ENCODE peak calls at places on chromosomes 11 and 22, in five cellular contexts. Q, D, I, V and B are unnamed samples.

GRCh38 chr22:45575173-45575572 is 72.5 kb downstream of the FBLN1 start:
- DNase-seq in I (no peak), Q (no peak), D (no peak), V (no peak), B (no peak)

GRCh38 chr22:20229916-20230775 is 38.0 kb downstream of the RTN4R start:
- DNase-seq in Q (no peak), I (peak; percentile 11), V (peak; percentile 36), D (no peak), B (no peak)

GRCh38 chr11:111185259-111185658 is 60.3 kb upstream of the POU2AF2 start:
- DNase-seq in V (no peak), I (no peak), Q (peak; percentile 11), D (no peak), B (no peak)

GRCh38 chr11:73176892-73177155 is 34.7 kb upstream of the FCHSD2 start:
- DNase-seq in I (no peak), V (no peak), D (no peak), Q (no peak), B (peak; percentile 65)

GRCh38 chr11:79229047-79229446 is 211.8 kb downstream of the TENM4 start:
- DNase-seq in Q (no peak), D (no peak), I (no peak), V (no peak), B (peak; percentile 44)

GRCh38 chr11:74341926-74342325 is 30.5 kb upstream of the P4HA3 start:
- DNase-seq in Q (peak; percentile 44), V (no peak), D (no peak), I (no peak), B (no peak)

GRCh38 chr22:38353142-38353629 is 36.0 kb upstream of the CSNK1E start:
- DNase-seq in I (peak; percentile 21), D (peak; percentile 52), Q (peak; percentile 59), V (no peak), B (no peak)

GRCh38 chr11:7890417-7891179 is 40.5 kb downstream of the OR10A6 start:
- DNase-seq in V (no peak), I (no peak), D (no peak), Q (no peak), B (no peak)

GRCh38 chr11:19651654-19652053 is 61.0 kb upstream of the NAV2 start:
- DNase-seq in Q (no peak), I (no peak), D (no peak), V (no peak), B (no peak)

GRCh38 chr22:29061773-29062172 is at the start of gene C22orf31:
- DNase-seq in D (no peak), I (peak; percentile 6), Q (peak; percentile 19), V (no peak), B (no peak)

GRCh38 chr11:29305456-29306232 is 711.2 kb downstream of the KCNA4 start:
- DNase-seq in V (no peak), I (no peak), Q (no peak), D (no peak), B (peak; percentile 81)

GRCh38 chr22:28983788-28984441 is 77.7 kb downstream of the C22orf31 start:
- DNase-seq in I (no peak), D (no peak), Q (peak; percentile 34), V (no peak), B (peak; percentile 46)

GRCh38 chr11:124551189-124551588 is 7.7 kb upstream of the OR8B12 start:
- DNase-seq in Q (no peak), D (peak; percentile 5), V (no peak), I (no peak), B (no peak)

GRCh38 chr11:32817181-32817842 is 12.4 kb upstream of the PRRG4 start:
- DNase-seq in D (no peak), V (no peak), I (peak; percentile 52), Q (no peak), B (peak; percentile 59)

GRCh38 chr11:116638463-116638862 is 134.3 kb downstream of the BUD13 start:
- DNase-seq in I (no peak), Q (no peak), D (no peak), V (no peak), B (no peak)

GRCh38 chr22:35380013-35380412 is 883 bp upstream of the HMOX1 start:
- DNase-seq in D (no peak), Q (no peak), V (no peak), I (no peak), B (peak; percentile 37)

GRCh38 chr11:40281055-40281580 is 1178.3 kb downstream of the LRRC4C start:
- DNase-seq in V (no peak), I (peak; percentile 64), D (no peak), Q (peak; percentile 13), B (no peak)

GRCh38 chr22:36369922-36370781 is 17.6 kb downstream of the MYH9 start:
- DNase-seq in I (peak; percentile 63), V (no peak), Q (peak; percentile 75), D (peak; percentile 58), B (peak; percentile 58)

GRCh38 chr11:118342503-118343161 is at the start of gene CD3D:
- DNase-seq in V (no peak), I (no peak), D (no peak), Q (no peak), B (no peak)

GRCh38 chr11:20114588-20114987 is 45.7 kb downstream of the DBX1 start:
- DNase-seq in I (peak; percentile 79), V (no peak), D (no peak), Q (no peak), B (no peak)

DNA sequence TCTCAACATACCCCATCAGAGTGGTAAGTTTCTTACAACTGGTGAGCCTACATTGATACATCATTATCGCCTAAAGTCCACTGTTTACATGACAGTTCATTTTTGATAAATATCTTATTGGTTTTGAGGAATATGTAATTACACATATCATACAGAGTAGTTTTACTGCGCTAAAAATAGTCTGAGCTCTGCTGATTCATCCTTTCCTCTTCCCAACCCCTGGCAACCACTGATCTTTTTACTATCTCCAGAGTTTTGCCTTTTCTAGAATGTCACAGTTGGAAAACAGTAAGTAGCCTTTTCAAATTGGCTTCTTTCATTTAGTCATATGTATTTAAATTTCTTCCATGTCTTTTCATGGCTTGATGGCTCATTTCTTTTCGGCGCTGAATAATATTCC is 112.8 kb downstream of the LARGE1 start:
- DNase-seq in Q (peak; percentile 33), V (no peak), D (no peak), I (peak; percentile 39), B (no peak)
- TF ChIP-seq CTCF in Q (no peak), V (no peak), D (no peak), I (no peak), B (no peak)

GRCh38 chr11:12503886-12504285 is 126.5 kb downstream of the PARVA start:
- DNase-seq in Q (no peak), I (no peak), V (no peak), D (no peak), B (no peak)

GRCh38 chr11:12506502-12506921 is 129.1 kb downstream of the PARVA start:
- DNase-seq in Q (no peak), D (no peak), I (peak; percentile 58), V (no peak), B (peak; percentile 15)

GRCh38 chr11:12502041-12502440 is 124.7 kb downstream of the PARVA start:
- DNase-seq in V (no peak), Q (no peak), I (peak; percentile 83), D (no peak), B (no peak)

GRCh38 chr11:12505183-12505582 is 127.8 kb downstream of the PARVA start:
- DNase-seq in Q (no peak), D (no peak), V (no peak), I (no peak), B (no peak)

DNA sequence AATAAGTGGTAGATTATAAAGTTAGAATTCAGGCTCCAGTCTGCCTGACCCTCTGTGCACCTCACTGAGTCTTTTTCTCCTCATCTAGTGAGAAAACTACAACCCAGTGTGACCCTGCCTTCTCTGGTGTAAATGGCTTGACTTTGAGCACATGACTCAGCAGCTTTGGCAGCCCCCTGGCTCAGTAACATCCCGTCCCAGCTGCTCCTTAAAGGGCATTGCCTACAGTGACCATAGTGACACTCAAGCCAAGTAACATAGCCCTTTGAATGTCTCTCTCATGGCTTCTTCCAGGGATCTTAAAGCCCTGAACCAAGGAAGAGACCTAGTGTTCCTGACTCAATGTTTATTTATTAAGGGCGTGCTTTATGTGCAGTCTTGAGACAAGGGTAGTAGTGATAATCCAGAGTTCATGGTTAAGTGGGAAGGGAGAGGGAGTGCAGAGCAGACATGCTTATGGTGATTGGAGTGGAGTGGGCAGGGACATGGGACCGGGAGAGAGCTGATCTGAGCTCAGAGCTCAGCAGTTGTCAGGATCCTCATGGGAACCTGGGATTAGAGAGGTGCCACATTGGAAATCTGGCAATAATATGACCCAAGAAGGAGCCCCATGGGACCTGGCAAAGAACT is 125.7 kb downstream of the PARVA start:
- DNase-seq in D (peak; percentile 24), V (no peak), I (peak; percentile 47), Q (peak; percentile 29), B (no peak)
- TF ChIP-seq CTCF in D (no peak), V (no peak), I (no peak), Q (no peak), B (no peak)

GRCh38 chr11:67664213-67664585 is 10.2 kb downstream of the ALDH3B2 start:
- DNase-seq in Q (no peak), V (no peak), D (no peak), I (no peak), B (no peak)

GRCh38 chr11:67666303-67666645 is 8.1 kb downstream of the ALDH3B2 start:
- DNase-seq in Q (no peak), V (no peak), I (no peak), D (no peak), B (no peak)

GRCh38 chr11:67666676-67667489 is 7.5 kb downstream of the ALDH3B2 start:
- DNase-seq in V (no peak), I (no peak), D (no peak), Q (no peak), B (no peak)

GRCh38 chr11:67664696-67665536 is 9.5 kb downstream of the ALDH3B2 start:
- DNase-seq in V (no peak), I (no peak), D (no peak), Q (no peak), B (no peak)

DNA sequence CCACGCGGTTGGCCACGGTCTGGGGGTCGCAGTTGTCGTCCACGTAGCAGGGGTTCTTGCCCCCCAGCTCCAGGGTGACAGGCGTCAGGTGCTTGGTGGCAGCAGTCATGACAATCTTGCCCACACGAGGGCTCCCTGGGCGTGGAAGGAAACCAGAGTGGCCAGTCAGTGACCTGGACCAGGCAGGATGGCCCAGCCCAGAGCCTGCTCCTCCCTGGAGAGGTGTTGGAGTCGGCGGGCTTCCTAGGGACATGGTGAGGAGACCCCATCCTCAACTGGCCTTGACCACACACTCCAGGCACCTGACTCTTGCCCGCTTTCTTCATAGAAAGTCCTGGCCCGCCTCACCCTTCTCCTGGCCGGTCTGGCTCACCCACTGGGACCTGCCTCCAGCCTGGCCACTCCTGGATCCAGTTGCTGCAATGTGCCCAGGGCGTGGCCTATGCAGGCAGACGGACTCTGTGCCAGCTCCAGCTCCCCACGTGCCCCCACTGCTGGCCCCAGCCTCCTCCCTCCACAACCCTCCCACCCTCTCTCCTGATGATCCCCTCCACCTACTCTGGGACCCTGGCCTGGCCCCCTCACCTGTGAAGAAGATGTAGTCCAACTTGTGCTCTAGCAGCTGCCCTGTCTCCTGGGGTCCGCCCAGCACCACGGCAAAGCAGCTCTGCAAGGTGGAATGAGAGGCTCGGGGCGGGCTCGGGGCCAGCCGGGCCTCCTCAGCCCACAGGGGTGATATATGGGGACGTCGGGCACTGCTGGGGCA is 8.7 kb downstream of the ALDH3B2 start:
- DNase-seq in V (no peak), D (peak; percentile 46), Q (no peak), I (no peak), B (no peak)
- TF ChIP-seq CTCF in V (no peak), D (peak; percentile 34), Q (no peak), I (no peak), B (peak; percentile 55)

DNA sequence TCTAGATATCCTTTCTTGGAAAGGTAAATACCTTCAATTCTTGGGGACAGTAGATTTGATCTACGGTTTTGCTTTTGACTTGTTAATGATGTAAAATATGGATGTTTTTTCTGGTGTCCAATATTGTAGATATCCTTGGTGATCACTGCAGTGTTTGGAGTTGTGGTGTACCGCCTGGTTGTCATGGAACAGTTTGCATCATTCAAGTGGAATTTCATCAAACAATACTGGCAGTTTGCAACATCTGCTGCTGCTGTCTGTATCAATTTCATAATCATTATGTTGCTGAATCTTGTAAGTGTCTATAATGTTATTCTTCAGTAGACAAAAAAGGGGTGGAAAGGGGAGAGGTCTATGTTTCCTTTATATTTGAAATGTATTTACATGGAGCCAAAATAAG is 27.4 kb upstream of the MUC15 start:
- DNase-seq in I (peak; percentile 16), Q (peak; percentile 67), V (no peak), D (peak; percentile 32), B (peak; percentile 74)
- TF ChIP-seq CTCF in I (no peak), Q (no peak), V (no peak), D (no peak), B (no peak)